ENCODE peak calls at places on chromosomes 2 and 18, in four cellular contexts. D, Q, X and W are unnamed samples.
A peak's percentile ranks its signal among the peaks of the same experiment; 100 is the strongest.

GRCh38 chr2:174870787-174871186 is 106.5 kb upstream of the CHRNA1 start:
- DNase-seq in Q (no peak), D (no peak), X (no peak), W (no peak)

GRCh38 chr18:80159713-80160636 is 50.9 kb downstream of the ADNP2 start:
- DNase-seq in D (peak; percentile 60), Q (no peak), X (peak; percentile 70), W (no peak)

GRCh38 chr2:21165350-21165749 is 41.6 kb downstream of the TDRD15 start:
- DNase-seq in Q (no peak), D (no peak), X (no peak), W (no peak)

GRCh38 chr2:149050188-149050587 is 11.7 kb downstream of the LYPD6B start:
- DNase-seq in X (no peak), D (no peak), Q (no peak), W (no peak)

GRCh38 chr18:48866028-48866733 is 84.6 kb downstream of the SMAD7 start:
- DNase-seq in Q (no peak), X (peak; percentile 93), D (no peak), W (no peak)

GRCh38 chr2:172434821-172435607 is 7.6 kb downstream of the ITGA6 start:
- DNase-seq in Q (no peak), D (peak; percentile 65), X (no peak), W (no peak)

GRCh38 chr2:41940715-41941114 is 107.1 kb upstream of the PKDCC start:
- DNase-seq in Q (no peak), D (no peak), X (no peak), W (no peak)

GRCh38 chr18:43665239-43665788 is 388.0 kb upstream of the SYT4 start:
- DNase-seq in X (no peak), Q (no peak), D (no peak), W (no peak)

GRCh38 chr2:214158851-214159250 is 252.0 kb upstream of the VWC2L start:
- DNase-seq in D (no peak), Q (no peak), X (no peak), W (no peak)

GRCh38 chr2:139828011-139828410 is 1047.8 kb upstream of the NXPH2 start:
- DNase-seq in X (no peak), Q (no peak), D (no peak), W (no peak)

GRCh38 chr2:225429718-225430117 is 30.2 kb downstream of the NYAP2 start:
- DNase-seq in X (no peak), Q (no peak), D (no peak), W (no peak)